ENCODE peak calls at places on chromosomes 2 and 18, in four cellular contexts. D, C, X and L are unnamed samples.

GRCh38 chr2:178761759-178762371 is 45.4 kb downstream of the TTN start:
- DNase-seq in D (peak; percentile 37), C (peak; percentile 61), X (no peak), L (no peak)

GRCh38 chr18:36441426-36441870 is 143.9 kb downstream of the FHOD3 start:
- DNase-seq in D (no peak), C (peak; percentile 45), X (no peak), L (no peak)

GRCh38 chr18:31591113-31591512 is 564 bp upstream of the TTR start:
- DNase-seq in D (no peak), C (no peak), X (no peak), L (no peak)

GRCh38 chr2:140063356-140063755 is 1283.2 kb upstream of the NXPH2 start:
- DNase-seq in D (no peak), C (no peak), X (no peak), L (no peak)

GRCh38 chr18:77974329-77974728 is 724.7 kb downstream of the GALR1 start:
- DNase-seq in D (no peak), C (no peak), X (no peak), L (no peak)

GRCh38 chr18:26745288-26745975 is 120.1 kb downstream of the AQP4 start:
- DNase-seq in D (no peak), C (no peak), X (no peak), L (no peak)

GRCh38 chr18:48619501-48619900 is 80.7 kb downstream of the CTIF start:
- DNase-seq in D (no peak), C (no peak), X (no peak), L (no peak)

GRCh38 chr2:71000780-71001591 is 6.3 kb upstream of the TEX261 start:
- DNase-seq in D (peak; percentile 45), C (peak; percentile 76), X (peak; percentile 84), L (peak; percentile 89)

GRCh38 chr2:176852667-176853066 is 359.9 kb upstream of the HNRNPA3 start:
- DNase-seq in D (no peak), C (no peak), X (no peak), L (no peak)

GRCh38 chr18:72119082-72119481 is 425.1 kb downstream of the CBLN2 start:
- DNase-seq in D (no peak), C (no peak), X (no peak), L (no peak)

GRCh38 chr2:229633546-229633945 is 80.8 kb downstream of the DNER start:
- DNase-seq in D (no peak), C (no peak), X (no peak), L (no peak)

GRCh38 chr2:36413218-36413617 is 57.6 kb downstream of the CRIM1 start:
- DNase-seq in D (no peak), C (peak; percentile 64), X (no peak), L (no peak)

GRCh38 chr2:109112-109809 is 63.0 kb upstream of the FAM110C start:
- DNase-seq in D (no peak), C (no peak), X (no peak), L (no peak)

GRCh38 chr2:241193276-241193675 is 4.8 kb downstream of the ANO7 start:
- DNase-seq in D (no peak), C (no peak), X (no peak), L (no peak)

GRCh38 chr2:109513749-109514588 is 99.8 kb downstream of the SEPTIN10 start:
- DNase-seq in D (peak; percentile 71), C (peak; percentile 91), X (no peak), L (no peak)

GRCh38 chr18:13791181-13791580 is 32.8 kb upstream of the MC5R start:
- DNase-seq in D (no peak), C (no peak), X (no peak), L (no peak)

GRCh38 chr2:169361706-169362345 is 508 bp downstream of the LRP2 start:
- DNase-seq in D (no peak), C (peak; percentile 5), X (no peak), L (no peak)

GRCh38 chr2:50995610-50996009 is 36.3 kb downstream of the NRXN1 start:
- DNase-seq in D (no peak), C (peak; percentile 48), X (no peak), L (no peak)

GRCh38 chr2:196077821-196078220 is 9.2 kb upstream of the DNAH7 start:
- DNase-seq in D (no peak), C (no peak), X (no peak), L (no peak)

GRCh38 chr2:26018184-26018716 is 15.6 kb upstream of the RAB10 start:
- DNase-seq in D (no peak), C (peak; percentile 87), X (no peak), L (peak; percentile 88)

GRCh38 chr2:11642972-11643371 is 27.0 kb downstream of the NTSR2 start:
- DNase-seq in D (no peak), C (no peak), X (no peak), L (no peak)
- TF ChIP-seq CTCF in D (no peak), C (no peak), X (no peak), L (no peak)

GRCh38 chr2:238997684-238998083 is 149.8 kb downstream of the TWIST2 start:
- DNase-seq in D (no peak), C (no peak), X (no peak), L (peak; percentile 42)
- TF ChIP-seq CTCF in D (no peak), C (no peak), X (no peak), L (no peak)

GRCh38 chr2:64910972-64911433 is 78.2 kb upstream of the SLC1A4 start:
- DNase-seq in D (no peak), C (no peak), X (no peak), L (no peak)
- TF ChIP-seq CTCF in D (no peak), C (no peak), X (no peak), L (no peak)

GRCh38 chr2:31359229-31359628 is 55.3 kb downstream of the XDH start:
- DNase-seq in D (no peak), C (no peak), X (no peak), L (no peak)

GRCh38 chr2:31349160-31349559 is 65.4 kb downstream of the XDH start:
- DNase-seq in D (no peak), C (no peak), X (no peak), L (no peak)

GRCh38 chr2:31349684-31350083 is 64.9 kb downstream of the XDH start:
- DNase-seq in D (no peak), C (no peak), X (no peak), L (no peak)

GRCh38 chr2:31353121-31353520 is 61.4 kb downstream of the XDH start:
- DNase-seq in D (no peak), C (no peak), X (no peak), L (no peak)

DNA sequence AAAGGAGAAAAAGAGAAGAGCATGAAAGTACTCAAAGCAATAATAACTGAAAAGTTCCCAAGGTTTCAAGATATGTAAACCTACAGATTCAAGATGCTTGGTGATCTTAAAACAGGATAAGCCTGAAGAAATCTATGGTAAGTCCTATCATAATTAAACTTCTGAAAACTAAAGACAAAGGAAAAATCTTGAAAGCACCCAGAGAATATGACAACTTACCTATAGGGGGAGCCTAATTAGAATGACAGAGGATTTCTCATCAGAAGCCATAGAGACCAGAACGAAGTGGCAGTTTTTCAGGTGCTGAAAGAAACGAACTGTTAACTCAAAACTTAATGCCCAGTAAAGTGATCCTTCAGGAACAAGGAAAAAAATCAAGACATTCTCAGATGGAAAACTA is 59.7 kb downstream of the XDH start:
- DNase-seq in D (no peak), C (peak; percentile 30), X (no peak), L (no peak)
- TF ChIP-seq CTCF in D (peak; percentile 43), C (peak; percentile 56), X (no peak), L (peak; percentile 49)

DNA sequence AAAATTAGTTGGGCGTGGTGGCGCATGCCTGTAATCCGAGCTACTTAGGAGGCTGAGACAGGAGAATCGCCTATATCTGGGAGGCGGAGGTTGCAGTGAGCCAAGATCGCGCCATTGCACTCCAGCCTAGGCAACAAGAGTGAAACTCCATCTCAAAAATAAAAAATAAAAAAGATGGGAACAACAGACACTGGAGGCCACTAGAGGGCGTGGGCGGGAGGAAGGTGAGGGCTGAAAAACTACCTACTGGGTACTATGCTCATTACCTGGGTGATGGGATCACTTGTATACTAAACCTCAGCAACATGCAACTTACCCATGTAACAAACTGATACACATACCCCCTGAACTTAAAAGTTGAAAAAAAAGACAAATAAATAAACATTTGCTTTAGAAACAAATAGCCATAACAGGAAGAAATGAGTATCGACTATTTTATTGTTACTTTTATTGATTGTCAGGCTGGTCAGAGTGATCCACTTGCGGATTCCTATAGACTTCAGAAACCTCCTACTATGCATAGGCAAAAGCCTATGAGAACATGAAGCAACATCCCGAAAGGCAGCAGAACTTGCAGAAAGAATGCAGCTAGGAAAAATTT is 61.0 kb downstream of the TMEM163 start:
- DNase-seq in D (no peak), C (no peak), X (no peak), L (peak; percentile 34)
- TF ChIP-seq CTCF in D (peak; percentile 44), C (peak; percentile 29), X (peak; percentile 52), L (peak; percentile 17)